ENCODE peak calls at places on chromosome 11, in four cellular contexts. Y is mesendoderm, Z is H9, G is H1. T is an unnamed sample.

GRCh38 chr11:79466411-79466810 is 25.6 kb upstream of the TENM4 start:
- DNase-seq in Y (no peak), Z (no peak), G (no peak), T (peak)

GRCh38 chr11:115996125-115996807 is 492.1 kb upstream of the CADM1 start:
- DNase-seq in Y (no peak), G (no peak), Z (no peak), T (no peak)

GRCh38 chr11:75365711-75366181 is 14.3 kb upstream of the ARRB1 start:
- DNase-seq in G (no peak), Y (no peak), Z (no peak), T (peak)

GRCh38 chr11:15327786-15328231 is 213.1 kb downstream of the INSC start:
- DNase-seq in Y (peak), Z (peak), G (peak), T (peak)

GRCh38 chr11:8567597-8568198 is 26.3 kb downstream of the STK33 start:
- DNase-seq in Y (no peak), G (no peak), Z (no peak), T (peak)

GRCh38 chr11:125329786-125330185 is 165.2 kb downstream of the PKNOX2 start:
- DNase-seq in Z (no peak), G (no peak), Y (no peak), T (no peak)

GRCh38 chr11:1205121-1205986 is 17.5 kb upstream of the MUC5B start:
- DNase-seq in Y (no peak), Z (peak), G (no peak), T (no peak)

GRCh38 chr11:83836883-83837654 is 550.9 kb upstream of the CCDC90B start:
- DNase-seq in Y (peak), Z (peak), G (peak), T (peak)

GRCh38 chr11:93921695-93922468 is 71.5 kb upstream of the VSTM5 start:
- DNase-seq in Z (peak), Y (peak), G (peak), T (peak)

GRCh38 chr11:122646549-122647340 is 8.8 kb upstream of the UBASH3B start:
- DNase-seq in Z (no peak), Y (no peak), G (no peak), T (peak)

GRCh38 chr11:44618561-44619425 is 53.3 kb downstream of the CD82 start:
- DNase-seq in Y (no peak), G (no peak), Z (peak), T (no peak)

GRCh38 chr11:3138178-3139085 is 26.7 kb downstream of the OSBPL5 start:
- DNase-seq in Z (peak), Y (peak), G (no peak), T (no peak)

GRCh38 chr11:22456993-22457748 is 119.0 kb downstream of the SLC17A6 start:
- DNase-seq in G (no peak), Y (peak), Z (no peak), T (no peak)

GRCh38 chr11:69249641-69250502 is 44.1 kb upstream of the MYEOV start:
- DNase-seq in G (peak), Y (peak), Z (peak), T (peak)

GRCh38 chr11:60852060-60852638 is 3.6 kb downstream of the PTGDR2 start:
- DNase-seq in G (no peak), Y (no peak), Z (peak), T (no peak)

GRCh38 chr11:4480577-4481539 is 1.6 kb upstream of the OR52K1 start:
- DNase-seq in Z (no peak), G (no peak), Y (no peak), T (no peak)

GRCh38 chr11:70682056-70682455 is 283.7 kb downstream of the CTTN start:
- DNase-seq in Z (no peak), G (no peak), Y (no peak), T (no peak)
- H3K56ac ChIP-seq in Z (no peak), G (no peak), Y (no peak), T (no peak)

GRCh38 chr11:128786507-128786906 is 80.6 kb downstream of the KCNJ1 start:
- DNase-seq in Z (no peak), G (no peak), Y (no peak), T (no peak)
- H3K56ac ChIP-seq in Z (no peak), G (no peak), Y (no peak), T (no peak)

DNA sequence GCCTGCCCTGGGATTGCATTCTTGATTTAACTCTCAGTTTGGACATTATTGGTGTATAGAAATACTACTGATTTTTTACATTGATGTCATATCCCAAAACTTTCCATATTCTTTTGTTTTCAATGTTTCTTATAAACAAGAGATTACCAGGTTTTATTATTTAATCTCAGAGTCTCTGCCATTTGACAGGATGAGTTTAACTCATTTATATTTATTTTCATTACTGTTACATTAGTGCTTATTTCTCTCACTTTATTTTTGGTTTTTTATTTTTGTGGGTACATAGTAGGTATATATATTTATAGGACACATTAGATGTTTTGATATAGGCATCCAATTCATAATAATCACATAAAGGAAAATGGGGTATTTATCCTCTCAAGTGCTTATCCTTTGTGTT is 9.1 kb upstream of the SCGB1D4 start:
- DNase-seq in G (no peak), Z (no peak), Y (no peak), T (no peak)
- H3K56ac ChIP-seq in G (no peak), Z (no peak), Y (no peak), T (no peak)

GRCh38 chr11:58994171-58994570 is 54.9 kb downstream of the GLYATL1 start:
- DNase-seq in Y (no peak), Z (no peak), G (no peak), T (no peak)

DNA sequence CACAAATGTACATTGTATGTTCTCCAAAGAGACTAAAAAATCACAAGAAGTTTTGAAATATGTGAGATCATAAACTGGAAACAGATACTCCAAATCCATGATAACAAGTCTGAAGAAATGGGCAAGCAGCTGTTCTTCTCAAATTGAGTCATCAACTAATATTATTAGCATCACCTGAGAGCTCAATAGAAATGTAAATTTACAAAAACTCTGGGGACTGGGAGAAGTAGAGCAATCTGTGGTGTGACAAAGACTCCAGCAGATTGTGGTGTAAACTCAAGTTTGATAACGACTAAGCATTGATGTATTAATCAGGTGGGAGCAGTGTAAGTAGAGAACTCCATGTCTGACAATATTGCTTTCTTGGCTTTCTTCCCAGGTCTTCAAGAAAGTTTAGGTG is 53.2 kb downstream of the GLYATL1 start:
- DNase-seq in G (no peak), Z (no peak), Y (no peak), T (no peak)
- H3K56ac ChIP-seq in G (no peak), Z (no peak), Y (no peak), T (no peak)

GRCh38 chr11:32122200-32122599 is 31.3 kb downstream of the RCN1 start:
- DNase-seq in Z (no peak), Y (no peak), G (no peak), T (no peak)
- H3K56ac ChIP-seq in Z (no peak), Y (no peak), G (no peak), T (no peak)

GRCh38 chr11:104094576-104094975 is 58.1 kb downstream of the DDI1 start:
- DNase-seq in G (no peak), Y (no peak), Z (no peak), T (peak)

GRCh38 chr11:104096900-104097299 is 60.5 kb downstream of the DDI1 start:
- DNase-seq in G (no peak), Z (no peak), Y (no peak), T (no peak)

GRCh38 chr11:104095791-104096190 is 59.4 kb downstream of the DDI1 start:
- DNase-seq in Y (no peak), Z (no peak), G (no peak), T (no peak)

GRCh38 chr11:104098555-104098954 is 62.1 kb downstream of the DDI1 start:
- DNase-seq in G (no peak), Y (no peak), Z (no peak), T (peak)

DNA sequence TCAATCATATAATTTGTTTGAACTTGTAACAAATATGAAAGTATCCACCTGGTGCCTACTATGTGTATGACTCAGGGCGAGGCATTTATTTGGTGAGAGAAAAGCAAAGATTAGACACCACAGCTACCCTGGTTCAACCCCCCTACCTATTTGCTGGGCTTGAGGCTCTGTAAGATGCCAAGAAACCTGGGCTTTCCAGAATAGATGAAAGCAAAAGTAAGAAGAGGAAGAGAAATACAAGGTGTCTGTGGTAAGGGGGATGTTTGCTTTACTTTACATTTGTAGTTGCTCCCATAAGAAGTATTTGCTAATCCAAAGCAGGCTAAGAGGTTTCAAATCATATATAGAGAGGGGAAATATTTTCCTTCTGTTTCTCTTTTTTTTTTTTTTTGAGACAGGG is 61.7 kb downstream of the DDI1 start:
- DNase-seq in Z (no peak), Y (no peak), G (no peak), T (no peak)
- H3K56ac ChIP-seq in Z (no peak), Y (no peak), G (no peak), T (no peak)

DNA sequence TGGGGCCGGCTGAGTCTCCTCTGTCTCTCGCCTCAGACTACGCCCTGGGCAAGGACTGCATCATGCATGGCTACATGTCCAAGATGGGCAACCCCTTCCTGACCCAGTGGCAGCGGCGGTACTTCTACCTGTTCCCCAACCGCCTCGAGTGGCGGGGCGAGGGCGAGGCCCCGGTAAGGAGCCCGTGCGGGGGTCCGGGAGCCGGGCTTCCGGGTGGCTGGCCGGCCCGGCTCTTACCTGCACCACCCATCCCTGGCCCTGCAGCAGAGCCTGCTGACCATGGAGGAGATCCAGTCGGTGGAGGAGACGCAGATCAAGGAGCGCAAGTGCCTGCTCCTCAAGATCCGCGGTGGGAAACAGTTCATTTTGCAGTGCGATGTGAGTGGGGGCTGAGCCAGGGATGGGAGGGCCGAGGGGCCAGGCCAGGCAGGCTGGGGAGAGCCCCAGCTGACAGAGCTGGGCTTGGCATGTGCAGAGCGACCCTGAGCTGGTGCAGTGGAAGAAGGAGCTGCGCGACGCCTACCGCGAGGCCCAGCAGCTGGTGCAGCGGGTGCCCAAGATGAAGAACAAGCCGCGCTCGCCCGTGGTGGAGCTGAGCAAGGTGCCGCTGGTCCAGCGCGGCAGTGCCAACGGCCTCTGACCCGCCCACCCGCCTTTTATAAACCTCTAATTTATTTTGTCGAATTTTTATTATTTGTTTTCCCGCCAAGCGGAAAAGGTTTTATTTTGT is 4.1 kb upstream of the ANKRD13D start:
- DNase-seq in G (no peak), Z (no peak), Y (no peak), T (no peak)
- H3K56ac ChIP-seq in G (no peak), Z (no peak), Y (no peak), T (no peak)